ENCODE peak calls at places on chromosomes 7 and 10, in eight cellular contexts. F, Q, S, X, J, R, T and M are unnamed samples.

GRCh38 chr7:49774459-49775064 is 1.1 kb downstream of the VWC2 start:
- DNase-seq in F (peak), Q (no peak), S (no peak), X (no peak), J (no peak), R (peak), T (no peak), M (no peak)

GRCh38 chr7:96663871-96664445 is 45.7 kb downstream of the SEM1 start:
- DNase-seq in F (no peak), Q (no peak), S (no peak), X (no peak), J (no peak), R (no peak), T (no peak), M (no peak)

GRCh38 chr10:125707852-125708468 is 11.5 kb upstream of the EDRF1 start:
- DNase-seq in F (no peak), Q (no peak), S (peak), X (no peak), J (no peak), R (no peak), T (peak), M (no peak)

GRCh38 chr7:14233898-14234174 is 244.4 kb upstream of the ETV1 start:
- DNase-seq in F (no peak), Q (no peak), S (peak), X (no peak), J (no peak), R (no peak), T (no peak), M (no peak)

GRCh38 chr10:103696411-103697145 is 158.8 kb downstream of the SH3PXD2A start:
- DNase-seq in F (peak), Q (peak), S (peak), X (peak), J (peak), R (peak), T (peak), M (no peak)

GRCh38 chr7:21412953-21413352 is 14.9 kb upstream of the SP4 start:
- DNase-seq in F (no peak), Q (no peak), S (no peak), X (no peak), J (no peak), R (no peak), T (no peak), M (no peak)

GRCh38 chr10:16964571-16965241 is 147.5 kb upstream of the RSU1 start:
- DNase-seq in F (no peak), Q (no peak), S (no peak), X (no peak), J (no peak), R (no peak), T (no peak), M (no peak)

GRCh38 chr7:30445770-30446169 is 32.8 kb downstream of the NOD1 start:
- DNase-seq in F (peak), Q (peak), S (peak), X (peak), J (no peak), R (peak), T (no peak), M (peak)

GRCh38 chr7:22597845-22598244 is 97.9 kb upstream of the STEAP1B start:
- DNase-seq in F (no peak), Q (no peak), S (no peak), X (no peak), J (no peak), R (no peak), T (peak), M (no peak)

GRCh38 chr7:37153376-37153775 is 295.3 kb downstream of the ELMO1 start:
- DNase-seq in F (no peak), Q (no peak), S (no peak), X (no peak), J (no peak), R (no peak), T (no peak), M (no peak)

GRCh38 chr7:155205368-155206285 is 92.1 kb upstream of the INSIG1 start:
- DNase-seq in F (peak), Q (peak), S (peak), X (peak), J (peak), R (peak), T (peak), M (peak)

GRCh38 chr7:95476904-95477594 is 8.7 kb upstream of the ASB4 start:
- DNase-seq in F (peak), Q (peak), S (peak), X (peak), J (no peak), R (peak), T (peak), M (peak)

GRCh38 chr10:6530211-6530840 is 49.8 kb downstream of the PRKCQ start:
- DNase-seq in F (no peak), Q (peak), S (no peak), X (peak), J (no peak), R (no peak), T (no peak), M (no peak)